ENCODE peak calls at places on chromosomes 12 and 14, in nine cellular contexts. One of them, this sample, is unnamed.

GRCh38 chr14:102907980-102908730 is 14.3 kb upstream of the AMN start:
- DNase-seq in pancreas: no peak
- DNase-seq in astrocyte: no peak
- DNase-seq in neural progenitor cell: no peak
- DNase-seq in HepG2: no peak
- DNase-seq in testis: no peak
- DNase-seq in heart right ventricle: no peak
- DNase-seq in tibial artery: no peak
- DNase-seq in mucosa of descending colon: peak; percentile 21
- DNase-seq in this sample: no peak

GRCh38 chr12:55847603-55848329 is 5.0 kb upstream of the MMP19 start:
- DNase-seq in tibial artery: peak; percentile 94
- DNase-seq in HepG2: peak; percentile 26
- DNase-seq in testis: peak; percentile 90
- DNase-seq in mucosa of descending colon: peak; percentile 59
- DNase-seq in astrocyte: peak; percentile 99
- DNase-seq in heart right ventricle: peak; percentile 84
- DNase-seq in pancreas: peak; percentile 67
- DNase-seq in neural progenitor cell: no peak
- DNase-seq in this sample: peak; percentile 89

GRCh38 chr12:944201-944600 is 5.3 kb downstream of the RAD52 start:
- DNase-seq in tibial artery: no peak
- DNase-seq in neural progenitor cell: no peak
- DNase-seq in mucosa of descending colon: no peak
- DNase-seq in HepG2: no peak
- DNase-seq in testis: no peak
- DNase-seq in heart right ventricle: no peak
- DNase-seq in astrocyte: no peak
- DNase-seq in pancreas: no peak
- DNase-seq in this sample: no peak

GRCh38 chr12:68425998-68426397 is 93.8 kb upstream of the MDM1 start:
- DNase-seq in astrocyte: peak; percentile 92
- DNase-seq in testis: no peak
- DNase-seq in tibial artery: no peak
- DNase-seq in HepG2: no peak
- DNase-seq in mucosa of descending colon: no peak
- DNase-seq in pancreas: no peak
- DNase-seq in neural progenitor cell: no peak
- DNase-seq in heart right ventricle: no peak
- DNase-seq in this sample: no peak

GRCh38 chr14:101017806-101018560 is 114.5 kb upstream of the RTL1 start:
- DNase-seq in pancreas: peak; percentile 8
- DNase-seq in tibial artery: no peak
- DNase-seq in testis: no peak
- DNase-seq in astrocyte: no peak
- DNase-seq in neural progenitor cell: no peak
- DNase-seq in heart right ventricle: no peak
- DNase-seq in HepG2: no peak
- DNase-seq in mucosa of descending colon: no peak
- DNase-seq in this sample: no peak

GRCh38 chr12:31005256-31005943 is 68.3 kb upstream of the DDX11 start:
- DNase-seq in pancreas: no peak
- DNase-seq in mucosa of descending colon: no peak
- DNase-seq in astrocyte: no peak
- DNase-seq in tibial artery: no peak
- DNase-seq in heart right ventricle: no peak
- DNase-seq in neural progenitor cell: no peak
- DNase-seq in HepG2: no peak
- DNase-seq in testis: no peak
- DNase-seq in this sample: peak; percentile 52

GRCh38 chr14:99733551-99734405 is 49.7 kb downstream of the CYP46A1 start:
- DNase-seq in astrocyte: no peak
- DNase-seq in HepG2: no peak
- DNase-seq in testis: no peak
- DNase-seq in mucosa of descending colon: peak; percentile 34
- DNase-seq in pancreas: peak; percentile 38
- DNase-seq in heart right ventricle: no peak
- DNase-seq in neural progenitor cell: no peak
- DNase-seq in tibial artery: peak; percentile 57
- DNase-seq in this sample: peak; percentile 79

GRCh38 chr12:132451172-132451835 is 38.6 kb upstream of the FBRSL1 start:
- DNase-seq in mucosa of descending colon: peak; percentile 25
- DNase-seq in heart right ventricle: no peak
- DNase-seq in HepG2: no peak
- DNase-seq in astrocyte: no peak
- DNase-seq in testis: no peak
- DNase-seq in neural progenitor cell: no peak
- DNase-seq in pancreas: no peak
- DNase-seq in tibial artery: no peak
- DNase-seq in this sample: no peak

GRCh38 chr14:35416108-35416750 is 11.7 kb upstream of the NFKBIA start:
- DNase-seq in neural progenitor cell: no peak
- DNase-seq in testis: no peak
- DNase-seq in astrocyte: no peak
- DNase-seq in HepG2: no peak
- DNase-seq in pancreas: no peak
- DNase-seq in tibial artery: no peak
- DNase-seq in heart right ventricle: no peak
- DNase-seq in mucosa of descending colon: no peak
- DNase-seq in this sample: no peak

GRCh38 chr12:63068857-63069442 is 82.1 kb downstream of the AVPR1A start:
- DNase-seq in mucosa of descending colon: no peak
- DNase-seq in pancreas: no peak
- DNase-seq in HepG2: peak; percentile 33
- DNase-seq in astrocyte: peak; percentile 51
- DNase-seq in neural progenitor cell: peak; percentile 53
- DNase-seq in heart right ventricle: no peak
- DNase-seq in tibial artery: no peak
- DNase-seq in testis: peak; percentile 26
- DNase-seq in this sample: no peak

GRCh38 chr12:69779928-69780327 is 41.3 kb downstream of the RAB3IP start:
- DNase-seq in pancreas: no peak
- DNase-seq in testis: peak; percentile 22
- DNase-seq in HepG2: no peak
- DNase-seq in astrocyte: peak; percentile 15
- DNase-seq in neural progenitor cell: peak; percentile 53
- DNase-seq in tibial artery: no peak
- DNase-seq in mucosa of descending colon: no peak
- DNase-seq in heart right ventricle: no peak
- DNase-seq in this sample: no peak

GRCh38 chr12:92010853-92011701 is 134.6 kb downstream of the BTG1 start:
- DNase-seq in heart right ventricle: no peak
- DNase-seq in tibial artery: no peak
- DNase-seq in neural progenitor cell: no peak
- DNase-seq in mucosa of descending colon: no peak
- DNase-seq in HepG2: no peak
- DNase-seq in testis: no peak
- DNase-seq in pancreas: no peak
- DNase-seq in astrocyte: no peak
- DNase-seq in this sample: no peak

GRCh38 chr12:2813573-2814185 is 1.2 kb downstream of the ITFG2 start:
- DNase-seq in heart right ventricle: no peak
- DNase-seq in testis: peak; percentile 75
- DNase-seq in pancreas: no peak
- DNase-seq in astrocyte: peak; percentile 46
- DNase-seq in neural progenitor cell: peak; percentile 79
- DNase-seq in mucosa of descending colon: no peak
- DNase-seq in HepG2: peak; percentile 69
- DNase-seq in tibial artery: peak; percentile 44
- DNase-seq in this sample: no peak

GRCh38 chr12:57736743-57737466 is 1.6 kb downstream of the AGAP2 start:
- DNase-seq in HepG2: no peak
- DNase-seq in testis: no peak
- DNase-seq in neural progenitor cell: peak; percentile 33
- DNase-seq in mucosa of descending colon: no peak
- DNase-seq in heart right ventricle: no peak
- DNase-seq in tibial artery: no peak
- DNase-seq in pancreas: no peak
- DNase-seq in astrocyte: no peak
- DNase-seq in this sample: no peak

GRCh38 chr14:89137514-89138163 is 279.4 kb downstream of the FOXN3 start:
- DNase-seq in mucosa of descending colon: peak; percentile 31
- DNase-seq in neural progenitor cell: no peak
- DNase-seq in pancreas: peak; percentile 31
- DNase-seq in testis: no peak
- DNase-seq in astrocyte: peak; percentile 90
- DNase-seq in heart right ventricle: peak; percentile 32
- DNase-seq in tibial artery: peak; percentile 76
- DNase-seq in HepG2: peak; percentile 45
- DNase-seq in this sample: peak; percentile 88

GRCh38 chr12:77343291-77343690 is 277.9 kb upstream of the E2F7 start:
- DNase-seq in tibial artery: no peak
- DNase-seq in astrocyte: peak; percentile 58
- DNase-seq in heart right ventricle: no peak
- DNase-seq in HepG2: no peak
- DNase-seq in pancreas: no peak
- DNase-seq in neural progenitor cell: no peak
- DNase-seq in mucosa of descending colon: no peak
- DNase-seq in testis: no peak
- DNase-seq in this sample: no peak

GRCh38 chr12:23536293-23536692 is 413.2 kb downstream of the SOX5 start:
- DNase-seq in heart right ventricle: no peak
- DNase-seq in mucosa of descending colon: no peak
- DNase-seq in tibial artery: no peak
- DNase-seq in neural progenitor cell: no peak
- DNase-seq in pancreas: no peak
- DNase-seq in HepG2: no peak
- DNase-seq in astrocyte: no peak
- DNase-seq in testis: no peak
- DNase-seq in this sample: no peak

GRCh38 chr12:112537710-112538396 is 119.1 kb downstream of the PTPN11 start:
- DNase-seq in heart right ventricle: no peak
- DNase-seq in astrocyte: peak; percentile 4
- DNase-seq in pancreas: no peak
- DNase-seq in tibial artery: no peak
- DNase-seq in testis: no peak
- DNase-seq in HepG2: peak; percentile 56
- DNase-seq in mucosa of descending colon: no peak
- DNase-seq in neural progenitor cell: peak; percentile 29
- DNase-seq in this sample: no peak

GRCh38 chr14:87628129-87628528 is 364.9 kb downstream of the GALC start:
- DNase-seq in tibial artery: peak; percentile 74
- DNase-seq in neural progenitor cell: peak; percentile 90
- DNase-seq in pancreas: peak; percentile 33
- DNase-seq in mucosa of descending colon: no peak
- DNase-seq in heart right ventricle: no peak
- DNase-seq in HepG2: peak; percentile 1
- DNase-seq in astrocyte: peak; percentile 93
- DNase-seq in testis: peak; percentile 58
- DNase-seq in this sample: no peak

GRCh38 chr12:75823475-75823874 is 208.1 kb downstream of the PHLDA1 start:
- DNase-seq in testis: no peak
- DNase-seq in neural progenitor cell: no peak
- DNase-seq in pancreas: no peak
- DNase-seq in HepG2: no peak
- DNase-seq in mucosa of descending colon: no peak
- DNase-seq in astrocyte: peak; percentile 40
- DNase-seq in tibial artery: no peak
- DNase-seq in heart right ventricle: no peak
- DNase-seq in this sample: no peak
- H3K4me1 ChIP-seq in testis: no peaks in the 10 kb centered on the region
- H3K4me1 ChIP-seq in neural progenitor cell: no peaks in the 10 kb centered on the region
- H3K4me1 ChIP-seq in pancreas: no peaks in the 10 kb centered on the region
- H3K4me1 ChIP-seq in HepG2: peaks cover 15% of the 10 kb centered on the region
- H3K4me1 ChIP-seq in mucosa of descending colon: no peaks in the 10 kb centered on the region
- H3K4me1 ChIP-seq in astrocyte: peaks cover 29% of the 10 kb centered on the region
- H3K4me1 ChIP-seq in tibial artery: peaks cover 7% of the 10 kb centered on the region
- H3K4me1 ChIP-seq in heart right ventricle: no peaks in the 10 kb centered on the region
- H3K4me1 ChIP-seq in this sample: no peaks in the 10 kb centered on the region

GRCh38 chr12:79125358-79125757 is 260.8 kb downstream of the SYT1 start:
- DNase-seq in astrocyte: no peak
- DNase-seq in testis: no peak
- DNase-seq in tibial artery: no peak
- DNase-seq in HepG2: no peak
- DNase-seq in heart right ventricle: no peak
- DNase-seq in pancreas: no peak
- DNase-seq in neural progenitor cell: no peak
- DNase-seq in mucosa of descending colon: no peak
- DNase-seq in this sample: no peak

GRCh38 chr12:79119796-79120195 is 255.2 kb downstream of the SYT1 start:
- DNase-seq in testis: no peak
- DNase-seq in heart right ventricle: no peak
- DNase-seq in tibial artery: no peak
- DNase-seq in HepG2: no peak
- DNase-seq in pancreas: no peak
- DNase-seq in mucosa of descending colon: no peak
- DNase-seq in neural progenitor cell: peak; percentile 83
- DNase-seq in astrocyte: no peak
- DNase-seq in this sample: no peak

GRCh38 chr12:79115743-79116142 is 251.2 kb downstream of the SYT1 start:
- DNase-seq in mucosa of descending colon: no peak
- DNase-seq in astrocyte: no peak
- DNase-seq in pancreas: no peak
- DNase-seq in neural progenitor cell: no peak
- DNase-seq in testis: no peak
- DNase-seq in heart right ventricle: no peak
- DNase-seq in tibial artery: no peak
- DNase-seq in HepG2: no peak
- DNase-seq in this sample: no peak

GRCh38 chr12:79124385-79124784 is 259.8 kb downstream of the SYT1 start:
- DNase-seq in tibial artery: no peak
- DNase-seq in testis: no peak
- DNase-seq in pancreas: no peak
- DNase-seq in heart right ventricle: no peak
- DNase-seq in HepG2: no peak
- DNase-seq in neural progenitor cell: no peak
- DNase-seq in mucosa of descending colon: no peak
- DNase-seq in astrocyte: no peak
- DNase-seq in this sample: no peak

GRCh38 chr12:79121486-79121885 is 256.9 kb downstream of the SYT1 start:
- DNase-seq in HepG2: no peak
- DNase-seq in pancreas: no peak
- DNase-seq in heart right ventricle: no peak
- DNase-seq in testis: no peak
- DNase-seq in astrocyte: no peak
- DNase-seq in mucosa of descending colon: no peak
- DNase-seq in neural progenitor cell: no peak
- DNase-seq in tibial artery: no peak
- DNase-seq in this sample: no peak
- TF ChIP-seq CTCF in HepG2: peak; percentile 18
- TF ChIP-seq CTCF in pancreas: no peak
- TF ChIP-seq CTCF in heart right ventricle: no peak
- TF ChIP-seq CTCF in testis: no peak
- TF ChIP-seq CTCF in astrocyte: peak; percentile 35
- TF ChIP-seq CTCF in mucosa of descending colon: no peak
- TF ChIP-seq CTCF in neural progenitor cell: peak; percentile 53
- TF ChIP-seq CTCF in tibial artery: no peak
- TF ChIP-seq CTCF in this sample: peak; percentile 6

GRCh38 chr12:50217202-50217601 is 50.0 kb upstream of the CERS5 start:
- DNase-seq in astrocyte: no peak
- DNase-seq in testis: no peak
- DNase-seq in HepG2: no peak
- DNase-seq in neural progenitor cell: no peak
- DNase-seq in mucosa of descending colon: no peak
- DNase-seq in pancreas: no peak
- DNase-seq in heart right ventricle: no peak
- DNase-seq in tibial artery: no peak
- DNase-seq in this sample: no peak
- H3K4me1 ChIP-seq in astrocyte: peaks cover 21% of the 10 kb centered on the region
- H3K4me1 ChIP-seq in testis: peaks cover 8% of the 10 kb centered on the region
- H3K4me1 ChIP-seq in HepG2: no peaks in the 10 kb centered on the region
- H3K4me1 ChIP-seq in neural progenitor cell: peaks cover 20% of the 10 kb centered on the region
- H3K4me1 ChIP-seq in mucosa of descending colon: no peaks in the 10 kb centered on the region
- H3K4me1 ChIP-seq in pancreas: peaks cover 14% of the 10 kb centered on the region
- H3K4me1 ChIP-seq in heart right ventricle: peaks cover 2% of the 10 kb centered on the region
- H3K4me1 ChIP-seq in tibial artery: peaks cover 58% of the 10 kb centered on the region
- H3K4me1 ChIP-seq in this sample: peaks cover 12% of the 10 kb centered on the region

GRCh38 chr12:96233941-96234461 is 39.8 kb downstream of the ELK3 start:
- DNase-seq in mucosa of descending colon: peak; percentile 69
- DNase-seq in neural progenitor cell: no peak
- DNase-seq in heart right ventricle: peak; percentile 91
- DNase-seq in tibial artery: peak; percentile 96
- DNase-seq in HepG2: no peak
- DNase-seq in pancreas: no peak
- DNase-seq in astrocyte: peak; percentile 97
- DNase-seq in testis: peak; percentile 72
- DNase-seq in this sample: peak; percentile 74
- TF ChIP-seq CTCF in mucosa of descending colon: no peak
- TF ChIP-seq CTCF in neural progenitor cell: no peak
- TF ChIP-seq CTCF in heart right ventricle: no peak
- TF ChIP-seq CTCF in tibial artery: no peak
- TF ChIP-seq CTCF in HepG2: no peak
- TF ChIP-seq CTCF in pancreas: no peak
- TF ChIP-seq CTCF in astrocyte: no peak
- TF ChIP-seq CTCF in testis: no peak
- TF ChIP-seq CTCF in this sample: no peak

This sample was measured in upper lobe of right lung.